ENCODE peak calls at places on chromosomes 16 and 17, in six cellular contexts. Y is K562, W is GM12892, U is HepG2, C is H1, Q is GM12878. Z is an unnamed sample.
A peak's percentile ranks its signal among the peaks of the same experiment; 100 is the strongest.

GRCh38 chr16:21950782-21951521 is 2.2 kb upstream of the UQCRC2 start:
- DNase-seq in Y (peak; percentile 42), W (no peak), U (peak; percentile 54), C (no peak), Q (no peak), Z (no peak)

GRCh38 chr16:21626659-21627277 is 25.6 kb downstream of the IGSF6 start:
- DNase-seq in Y (no peak), W (no peak), U (peak; percentile 83), C (no peak), Q (no peak), Z (no peak)

GRCh38 chr16:10253344-10253855 is 71.2 kb upstream of the GRIN2A start:
- DNase-seq in Y (no peak), W (no peak), U (no peak), C (no peak), Q (no peak), Z (no peak)

GRCh38 chr16:48217708-48218107 is 26.4 kb upstream of the LONP2 start:
- DNase-seq in Y (no peak), W (no peak), U (no peak), C (no peak), Q (no peak), Z (no peak)

GRCh38 chr17:50219345-50219744 is 17.9 kb upstream of the COL1A1 start:
- DNase-seq in Y (no peak), W (no peak), U (peak; percentile 47), C (no peak), Q (no peak), Z (no peak)

GRCh38 chr16:81293909-81294802 is 20.6 kb upstream of the GAN start:
- DNase-seq in Y (no peak), W (no peak), U (no peak), C (no peak), Q (no peak), Z (no peak)

GRCh38 chr16:46924402-46924801 is 40.2 kb downstream of the GPT2 start:
- DNase-seq in Y (no peak), W (no peak), U (no peak), C (no peak), Q (no peak), Z (no peak)

GRCh38 chr16:22216191-22216831 is 10.2 kb downstream of the EEF2K start:
- DNase-seq in Y (peak; percentile 67), W (no peak), U (no peak), C (no peak), Q (no peak), Z (no peak)

GRCh38 chr17:44971776-44972483 is 3.8 kb upstream of the C1QL1 start:
- DNase-seq in Y (no peak), W (no peak), U (no peak), C (peak; percentile 71), Q (no peak), Z (no peak)

GRCh38 chr17:27218719-27219488 is 75.0 kb upstream of the WSB1 start:
- DNase-seq in Y (no peak), W (no peak), U (no peak), C (no peak), Q (peak; percentile 77), Z (no peak)

GRCh38 chr17:74214642-74215331 is 1.4 kb downstream of the TTYH2 start:
- DNase-seq in Y (no peak), W (no peak), U (no peak), C (no peak), Q (no peak), Z (no peak)

GRCh38 chr17:78128616-78129384 is at the start of gene TMC6:
- DNase-seq in Y (peak; percentile 94), W (peak; percentile 82), U (peak; percentile 87), C (peak; percentile 89), Q (no peak), Z (peak; percentile 81)

GRCh38 chr17:35284955-35285354 is 42.1 kb downstream of the SLFN5 start:
- DNase-seq in Y (no peak), W (no peak), U (no peak), C (no peak), Q (no peak), Z (no peak)

GRCh38 chr16:4386951-4387565 is 15.4 kb downstream of the VASN start:
- DNase-seq in Y (no peak), W (no peak), U (no peak), C (no peak), Q (no peak), Z (no peak)

GRCh38 chr16:11413907-11414595 is 68.8 kb downstream of the RMI2 start:
- DNase-seq in Y (no peak), W (no peak), U (no peak), C (no peak), Q (no peak), Z (no peak)

GRCh38 chr16:6611535-6611934 is 721.1 kb upstream of the RBFOX1 start:
- DNase-seq in Y (peak; percentile 10), W (no peak), U (no peak), C (peak; percentile 61), Q (no peak), Z (no peak)

GRCh38 chr16:87949071-87949744 is 2.0 kb upstream of the BANP start:
- DNase-seq in Y (no peak), W (no peak), U (peak; percentile 81), C (no peak), Q (no peak), Z (no peak)

GRCh38 chr17:67467500-67468481 is 90.7 kb downstream of the PITPNC1 start:
- DNase-seq in Y (no peak), W (peak; percentile 23), U (no peak), C (no peak), Q (no peak), Z (no peak)

GRCh38 chr17:48045270-48046001 is 2.7 kb upstream of the NFE2L1 start:
- DNase-seq in Y (peak; percentile 65), W (no peak), U (no peak), C (no peak), Q (no peak), Z (no peak)

GRCh38 chr17:56902350-56902749 is 11.5 kb downstream of the TRIM25 start:
- DNase-seq in Y (no peak), W (no peak), U (no peak), C (no peak), Q (no peak), Z (no peak)

GRCh38 chr17:72890711-72891110 is 201.8 kb downstream of the SLC39A11 start:
- DNase-seq in Y (peak; percentile 39), W (no peak), U (no peak), C (no peak), Q (no peak), Z (no peak)

GRCh38 chr16:12337776-12338655 is 361.5 kb downstream of the SNX29 start:
- DNase-seq in Y (no peak), W (no peak), U (no peak), C (no peak), Q (no peak), Z (no peak)

GRCh38 chr17:45814622-45815606 is 29.8 kb upstream of the SPPL2C start:
- DNase-seq in Y (no peak), W (no peak), U (no peak), C (no peak), Q (no peak), Z (no peak)

GRCh38 chr17:13429201-13429600 is 172.5 kb downstream of the HS3ST3A1 start:
- DNase-seq in Y (no peak), W (no peak), U (no peak), C (no peak), Q (no peak), Z (no peak)

GRCh38 chr16:1592446-1592845 is 19.4 kb downstream of the IFT140 start:
- DNase-seq in Y (no peak), W (no peak), U (no peak), C (no peak), Q (no peak), Z (no peak)

GRCh38 chr16:5350118-5350517 is 252.5 kb upstream of the EEF2KMT start:
- DNase-seq in Y (no peak), W (no peak), U (no peak), C (no peak), Q (no peak), Z (no peak)

DNA sequence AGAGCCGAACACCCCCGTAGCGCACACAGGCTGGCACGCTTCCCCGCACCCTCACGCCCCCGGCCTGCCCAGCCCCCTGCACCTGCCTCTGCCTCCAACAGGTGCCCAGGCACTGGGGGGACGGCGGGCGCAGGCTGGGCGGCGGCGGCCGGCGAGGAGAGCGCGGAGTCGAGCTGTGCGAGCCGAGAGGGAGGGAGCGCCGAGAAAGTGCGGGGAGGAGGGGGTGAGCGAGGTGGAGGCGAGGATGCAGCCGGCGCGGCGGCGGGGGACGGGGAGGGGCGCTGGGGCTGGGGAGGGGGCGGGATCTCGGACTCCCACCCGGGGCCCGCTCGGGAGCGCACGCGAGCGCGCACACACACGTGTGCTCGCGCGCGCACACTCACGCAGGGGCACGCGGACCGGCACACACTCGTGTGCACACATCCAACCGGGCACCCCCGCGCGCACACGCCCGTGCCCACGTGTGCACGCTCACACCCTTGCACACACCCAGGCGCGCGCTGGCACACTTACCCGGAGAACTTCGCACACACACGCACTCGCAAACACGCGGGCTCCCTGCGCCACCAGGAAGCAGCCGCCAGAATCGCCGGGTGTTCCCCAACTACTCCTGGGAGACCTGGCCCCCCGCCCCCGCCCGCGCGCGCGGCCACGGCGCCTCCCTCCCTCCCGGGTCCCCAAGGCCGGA is at the start of gene DOC2A:
- DNase-seq in Y (peak; percentile 74), W (no peak), U (no peak), C (peak; percentile 81), Q (no peak), Z (peak; percentile 61)
- TF ChIP-seq POLR2AphosphoS5 in Y (no peak), W (no peak), U (no peak), C (no peak), Q (no peak), Z (no peak)

GRCh38 chr16:2673066-2673999 is 9.0 kb upstream of the KCTD5 start:
- DNase-seq in Y (peak; percentile 94), W (peak; percentile 93), U (peak; percentile 86), C (peak; percentile 92), Q (peak; percentile 54), Z (peak; percentile 93)
- TF ChIP-seq POLR2A in Y (peak; percentile 60), W (peak; percentile 71), U (peak; percentile 69), C (no peak), Q (peak; percentile 82), Z (peak; percentile 21)

DNA sequence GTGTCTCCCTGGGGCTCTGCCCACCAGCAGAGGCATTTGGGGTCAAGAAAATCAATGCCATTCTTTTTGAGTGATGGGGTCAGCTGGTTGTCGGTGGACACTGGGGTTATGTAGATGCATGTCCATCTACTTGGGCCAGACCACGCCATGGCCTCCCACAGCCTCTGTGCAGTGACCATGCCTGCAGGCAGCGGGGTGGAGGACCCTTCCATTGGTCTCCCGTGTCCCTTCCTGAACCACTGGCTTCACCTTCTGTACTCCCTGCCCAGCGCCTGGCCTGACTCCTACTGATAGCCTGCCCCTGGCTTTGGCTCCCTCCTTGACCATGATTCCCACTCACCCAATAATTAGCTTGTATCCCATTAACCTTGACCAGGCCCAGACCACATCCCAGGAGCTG is 28.0 kb upstream of the SPNS3 start:
- DNase-seq in Y (no peak), W (no peak), U (no peak), C (no peak), Q (no peak), Z (no peak)
- TF ChIP-seq TAF1 in Y (no peak), W (no peak), U (no peak), C (no peak), Q (no peak), Z (no peak)

DNA sequence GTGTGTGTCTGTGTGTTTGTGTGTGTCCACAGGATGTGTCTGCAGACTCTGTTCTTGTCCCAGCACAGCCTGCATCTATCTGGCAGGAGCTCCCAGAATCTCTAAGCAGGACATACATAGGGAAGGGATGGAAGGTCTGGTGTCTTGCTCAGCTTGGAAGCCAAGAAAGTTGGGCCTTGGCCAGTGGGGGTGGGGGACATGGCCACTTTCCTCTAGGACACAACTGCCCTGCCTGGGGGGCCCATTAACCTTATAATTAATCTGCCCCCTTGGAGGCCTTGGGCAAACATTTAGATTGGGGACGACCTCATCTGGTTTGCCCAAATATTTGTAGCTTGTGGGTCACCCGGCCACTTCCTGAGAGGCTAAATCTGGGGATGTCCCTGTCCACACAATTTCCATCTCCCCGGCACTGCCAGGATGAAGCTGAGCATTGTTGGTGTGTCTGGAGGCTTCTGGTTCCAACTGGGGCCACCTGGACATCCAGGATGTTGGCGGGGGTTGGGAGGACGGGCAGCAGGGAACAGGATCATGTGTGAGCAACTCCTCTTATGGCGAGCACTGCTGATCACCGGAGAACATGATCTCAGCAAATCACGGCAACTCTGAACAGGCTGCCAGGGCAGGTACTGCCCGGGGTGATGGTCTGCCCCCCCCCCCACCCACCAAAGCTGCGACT is 17.2 kb upstream of the FOXF1 start:
- DNase-seq in Y (no peak), W (no peak), U (no peak), C (no peak), Q (no peak), Z (no peak)
- TF ChIP-seq POLR2AphosphoS5 in Y (no peak), W (no peak), U (no peak), C (no peak), Q (no peak), Z (no peak)

Z was measured in GM12891.